ENCODE peak calls at places on chromosomes 16 and 17, in six cellular contexts. One of them, this sample, is unnamed.

GRCh38 chr16:31471875-31472558 is at the start of gene TGFB1I1:
- DNase-seq in omental fat pad: no peak
- DNase-seq in uterus: peak
- DNase-seq in EH: peak
- DNase-seq in epithelial cell of esophagus: peak
- DNase-seq in stimulated activated CD4-positive, alpha-beta T cell treated with anti-CD3 and anti-CD28 coated beads, Interleukin-15, amount 100 ng/mL, for 48 hours: no peak
- DNase-seq in this sample: peak

GRCh38 chr17:47279062-47279801 is 25.6 kb downstream of the ITGB3 start:
- DNase-seq in omental fat pad: no peak
- DNase-seq in uterus: peak
- DNase-seq in EH: peak
- DNase-seq in epithelial cell of esophagus: peak
- DNase-seq in stimulated activated CD4-positive, alpha-beta T cell treated with anti-CD3 and anti-CD28 coated beads, Interleukin-15, amount 100 ng/mL, for 48 hours: no peak
- DNase-seq in this sample: peak

GRCh38 chr16:11250091-11250785 is 5.8 kb downstream of the SOCS1 start:
- DNase-seq in omental fat pad: no peak
- DNase-seq in uterus: no peak
- DNase-seq in EH: no peak
- DNase-seq in epithelial cell of esophagus: no peak
- DNase-seq in stimulated activated CD4-positive, alpha-beta T cell treated with anti-CD3 and anti-CD28 coated beads, Interleukin-15, amount 100 ng/mL, for 48 hours: no peak
- DNase-seq in this sample: no peak

GRCh38 chr17:512311-512710 is 159.7 kb upstream of the RPH3AL start:
- DNase-seq in omental fat pad: no peak
- DNase-seq in uterus: no peak
- DNase-seq in EH: no peak
- DNase-seq in epithelial cell of esophagus: no peak
- DNase-seq in stimulated activated CD4-positive, alpha-beta T cell treated with anti-CD3 and anti-CD28 coated beads, Interleukin-15, amount 100 ng/mL, for 48 hours: no peak
- DNase-seq in this sample: no peak

GRCh38 chr17:17096438-17097178 is 54.4 kb downstream of the MPRIP start:
- DNase-seq in omental fat pad: no peak
- DNase-seq in uterus: no peak
- DNase-seq in EH: peak
- DNase-seq in epithelial cell of esophagus: peak
- DNase-seq in stimulated activated CD4-positive, alpha-beta T cell treated with anti-CD3 and anti-CD28 coated beads, Interleukin-15, amount 100 ng/mL, for 48 hours: no peak
- DNase-seq in this sample: no peak

GRCh38 chr16:59545666-59546065 is 811.5 kb upstream of the GOT2 start:
- DNase-seq in omental fat pad: no peak
- DNase-seq in uterus: no peak
- DNase-seq in EH: peak
- DNase-seq in epithelial cell of esophagus: no peak
- DNase-seq in stimulated activated CD4-positive, alpha-beta T cell treated with anti-CD3 and anti-CD28 coated beads, Interleukin-15, amount 100 ng/mL, for 48 hours: no peak
- DNase-seq in this sample: no peak

GRCh38 chr17:27533874-27534815 is 77.9 kb downstream of the KSR1 start:
- DNase-seq in omental fat pad: no peak
- DNase-seq in uterus: no peak
- DNase-seq in EH: peak
- DNase-seq in epithelial cell of esophagus: peak
- DNase-seq in stimulated activated CD4-positive, alpha-beta T cell treated with anti-CD3 and anti-CD28 coated beads, Interleukin-15, amount 100 ng/mL, for 48 hours: no peak
- DNase-seq in this sample: peak

GRCh38 chr16:50598936-50599361 is 50.8 kb downstream of the NKD1 start:
- DNase-seq in omental fat pad: no peak
- DNase-seq in uterus: no peak
- DNase-seq in EH: no peak
- DNase-seq in epithelial cell of esophagus: no peak
- DNase-seq in stimulated activated CD4-positive, alpha-beta T cell treated with anti-CD3 and anti-CD28 coated beads, Interleukin-15, amount 100 ng/mL, for 48 hours: no peak
- DNase-seq in this sample: no peak

GRCh38 chr17:6753006-6753445 is 2.8 kb upstream of the XAF1 start:
- DNase-seq in omental fat pad: no peak
- DNase-seq in uterus: peak
- DNase-seq in EH: peak
- DNase-seq in epithelial cell of esophagus: peak
- DNase-seq in stimulated activated CD4-positive, alpha-beta T cell treated with anti-CD3 and anti-CD28 coated beads, Interleukin-15, amount 100 ng/mL, for 48 hours: no peak
- DNase-seq in this sample: peak

GRCh38 chr17:78421534-78422266 is 43.3 kb downstream of the PGS1 start:
- DNase-seq in omental fat pad: peak
- DNase-seq in uterus: peak
- DNase-seq in EH: peak
- DNase-seq in epithelial cell of esophagus: peak
- DNase-seq in stimulated activated CD4-positive, alpha-beta T cell treated with anti-CD3 and anti-CD28 coated beads, Interleukin-15, amount 100 ng/mL, for 48 hours: peak
- DNase-seq in this sample: peak

GRCh38 chr17:50472286-50472685 is 3.6 kb upstream of the CHAD start:
- DNase-seq in omental fat pad: no peak
- DNase-seq in uterus: no peak
- DNase-seq in EH: no peak
- DNase-seq in epithelial cell of esophagus: no peak
- DNase-seq in stimulated activated CD4-positive, alpha-beta T cell treated with anti-CD3 and anti-CD28 coated beads, Interleukin-15, amount 100 ng/mL, for 48 hours: no peak
- DNase-seq in this sample: no peak

GRCh38 chr17:39739020-39739884 is 1.5 kb downstream of the GRB7 start:
- DNase-seq in omental fat pad: peak
- DNase-seq in uterus: peak
- DNase-seq in EH: peak
- DNase-seq in epithelial cell of esophagus: peak
- DNase-seq in stimulated activated CD4-positive, alpha-beta T cell treated with anti-CD3 and anti-CD28 coated beads, Interleukin-15, amount 100 ng/mL, for 48 hours: no peak
- DNase-seq in this sample: no peak

GRCh38 chr17:74176546-74177001 is 26.9 kb upstream of the RPL38 start:
- DNase-seq in omental fat pad: no peak
- DNase-seq in uterus: peak
- DNase-seq in EH: peak
- DNase-seq in epithelial cell of esophagus: peak
- DNase-seq in stimulated activated CD4-positive, alpha-beta T cell treated with anti-CD3 and anti-CD28 coated beads, Interleukin-15, amount 100 ng/mL, for 48 hours: peak
- DNase-seq in this sample: peak

This sample was measured in fibroblast of the conjunctiva.